ENCODE peak calls at places on chromosomes 2 and 18, in four cellular contexts. E is HCT116, U is tibial nerve, B is stomach. C is an unnamed sample.

GRCh38 chr2:55771612-55772011 is 78.0 kb upstream of the PNPT1 start:
- DNase-seq in U (no peak), E (peak; percentile 16), B (no peak), C (peak; percentile 35)

GRCh38 chr2:208854717-208855116 is 448.1 kb downstream of the PTH2R start:
- DNase-seq in U (no peak), E (no peak), B (no peak), C (no peak)

GRCh38 chr2:102703748-102704147 is 58.1 kb upstream of the TMEM182 start:
- DNase-seq in U (no peak), E (peak; percentile 23), B (no peak), C (no peak)

GRCh38 chr2:147607379-147607778 is 237.4 kb upstream of the ACVR2A start:
- DNase-seq in B (no peak), U (no peak), E (no peak), C (no peak)

GRCh38 chr2:191143791-191144190 is 7.0 kb downstream of the STAT4 start:
- DNase-seq in B (no peak), U (no peak), E (no peak), C (no peak)

GRCh38 chr18:48571619-48572384 is 33.0 kb downstream of the CTIF start:
- DNase-seq in E (no peak), U (no peak), B (no peak), C (no peak)

GRCh38 chr2:174336403-174337336 is 1.9 kb downstream of the SP9 start:
- DNase-seq in E (peak; percentile 48), B (no peak), U (no peak), C (no peak)

GRCh38 chr2:206642075-206643025 is at the start of gene FAM237A:
- DNase-seq in U (no peak), B (no peak), E (peak; percentile 4), C (peak; percentile 6)

GRCh38 chr18:50917021-50917420 is 38.1 kb downstream of the ME2 start:
- DNase-seq in E (no peak), B (no peak), U (no peak), C (no peak)

GRCh38 chr2:20983844-20984243 is 60.0 kb downstream of the APOB start:
- DNase-seq in U (no peak), B (no peak), E (no peak), C (no peak)

DNA sequence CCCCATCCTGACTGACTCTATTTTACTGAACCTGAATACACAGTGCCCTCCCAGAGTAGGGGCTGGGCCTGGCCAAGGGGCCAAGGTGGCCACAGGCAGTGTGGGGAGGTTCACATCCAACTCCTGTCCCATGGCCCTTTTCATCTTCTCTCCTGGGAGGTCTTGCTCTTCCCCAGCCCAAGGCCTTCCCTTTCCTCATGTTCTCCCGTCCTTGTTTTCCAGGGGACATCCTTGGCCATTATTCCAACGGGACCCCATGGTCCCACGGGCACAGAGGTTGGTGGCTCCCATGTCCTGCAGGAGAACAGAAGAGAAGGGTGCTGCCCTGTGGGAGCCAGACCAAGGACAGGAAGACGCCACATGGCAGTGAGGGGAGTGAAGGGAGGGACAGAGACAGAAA is 10.4 kb downstream of the MALL start:
- DNase-seq in B (no peak), U (no peak), E (no peak), C (no peak)
- TF ChIP-seq POLR2A in B (no peak), U (no peak), E (no peak), C (no peak)

GRCh38 chr2:164745012-164745797 is 96.4 kb downstream of the COBLL1 start:
- DNase-seq in B (no peak), U (no peak), E (no peak), C (no peak)
- TF ChIP-seq POLR2A in B (no peak), U (no peak), E (no peak), C (no peak)

GRCh38 chr2:153589586-153589985 is 111.0 kb upstream of the RPRM start:
- DNase-seq in E (no peak), U (no peak), B (no peak), C (no peak)
- TF ChIP-seq POLR2A in E (no peak), U (no peak), B (no peak), C (no peak)

GRCh38 chr2:3545788-3546478 is 12.2 kb downstream of the RNASEH1 start:
- DNase-seq in B (no peak), E (no peak), U (no peak), C (no peak)

GRCh38 chr2:3542107-3542506 is 16.0 kb downstream of the RNASEH1 start:
- DNase-seq in E (no peak), U (no peak), B (no peak), C (no peak)

GRCh38 chr2:3547915-3548314 is 10.2 kb downstream of the RNASEH1 start:
- DNase-seq in B (no peak), U (no peak), E (no peak), C (no peak)

GRCh38 chr2:3539836-3540235 is 18.3 kb downstream of the RNASEH1 start:
- DNase-seq in U (no peak), E (no peak), B (no peak), C (no peak)

GRCh38 chr2:3543023-3543683 is 15.0 kb downstream of the RNASEH1 start:
- DNase-seq in B (no peak), U (no peak), E (no peak), C (no peak)
- TF ChIP-seq POLR2A in B (no peak), U (no peak), E (no peak), C (no peak)

GRCh38 chr2:71690876-71691275 is 237.5 kb downstream of the DYSF start:
- DNase-seq in E (no peak), B (no peak), U (no peak), C (no peak)

GRCh38 chr2:71693286-71694270 is 240.2 kb downstream of the DYSF start:
- DNase-seq in U (no peak), B (no peak), E (no peak), C (no peak)

GRCh38 chr2:71692621-71693277 is 239.4 kb downstream of the DYSF start:
- DNase-seq in E (no peak), U (no peak), B (no peak), C (no peak)

GRCh38 chr2:71690231-71690834 is 237.0 kb downstream of the DYSF start:
- DNase-seq in E (no peak), U (no peak), B (no peak), C (no peak)

GRCh38 chr2:71691747-71692455 is 238.5 kb downstream of the DYSF start:
- DNase-seq in E (no peak), B (no peak), U (no peak), C (no peak)
- TF ChIP-seq POLR2A in E (no peak), B (no peak), U (no peak), C (no peak)

GRCh38 chr2:160415991-160416390 is 77.6 kb downstream of the RBMS1 start:
- DNase-seq in B (no peak), U (no peak), E (no peak), C (no peak)
- TF ChIP-seq POLR2A in B (no peak), U (no peak), E (no peak), C (no peak)

GRCh38 chr2:83081835-83082522 is 1377.1 kb downstream of the SUCLG1 start:
- DNase-seq in U (no peak), B (no peak), E (no peak), C (no peak)
- TF ChIP-seq POLR2A in U (no peak), B (no peak), E (no peak), C (no peak)

DNA sequence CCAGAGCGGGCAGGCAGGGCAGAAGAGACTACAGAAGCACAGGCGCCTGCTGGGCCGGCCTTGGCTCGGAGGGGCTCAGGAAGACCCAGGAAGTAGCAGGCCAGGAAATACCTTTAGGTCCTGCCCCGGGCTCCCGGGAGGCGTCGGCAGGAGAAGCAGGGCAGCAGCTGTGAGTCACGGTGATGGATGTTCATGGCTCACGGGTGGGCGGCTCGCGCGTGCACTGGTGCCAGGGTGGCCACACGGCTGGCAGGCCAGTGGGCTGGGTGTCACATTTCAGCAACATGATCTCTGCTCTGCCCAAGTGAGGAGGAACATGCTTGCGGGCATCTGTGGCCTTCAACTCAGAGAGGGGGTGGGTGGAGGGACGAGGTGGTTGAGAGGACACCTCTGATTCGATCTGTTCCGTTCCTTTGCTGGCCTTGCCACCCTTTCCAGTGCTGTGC is 139.3 kb downstream of the KLHL29 start:
- DNase-seq in B (no peak), U (no peak), E (peak; percentile 19), C (peak; percentile 90)
- TF ChIP-seq POLR2A in B (no peak), U (no peak), E (no peak), C (no peak)

GRCh38 chr18:23136326-23137092 is 1.2 kb downstream of the CABLES1 start:
- DNase-seq in B (peak; percentile 40), U (peak; percentile 42), E (no peak), C (no peak)

GRCh38 chr18:23135679-23136325 is 517 bp downstream of the CABLES1 start:
- DNase-seq in B (peak; percentile 55), E (no peak), U (no peak), C (peak; percentile 55)

GRCh38 chr18:23137093-23137640 is 1.9 kb downstream of the CABLES1 start:
- DNase-seq in B (no peak), U (no peak), E (no peak), C (no peak)

GRCh38 chr18:23133860-23134779 is 1.2 kb upstream of the CABLES1 start:
- DNase-seq in E (peak; percentile 53), B (peak; percentile 75), U (no peak), C (no peak)

DNA sequence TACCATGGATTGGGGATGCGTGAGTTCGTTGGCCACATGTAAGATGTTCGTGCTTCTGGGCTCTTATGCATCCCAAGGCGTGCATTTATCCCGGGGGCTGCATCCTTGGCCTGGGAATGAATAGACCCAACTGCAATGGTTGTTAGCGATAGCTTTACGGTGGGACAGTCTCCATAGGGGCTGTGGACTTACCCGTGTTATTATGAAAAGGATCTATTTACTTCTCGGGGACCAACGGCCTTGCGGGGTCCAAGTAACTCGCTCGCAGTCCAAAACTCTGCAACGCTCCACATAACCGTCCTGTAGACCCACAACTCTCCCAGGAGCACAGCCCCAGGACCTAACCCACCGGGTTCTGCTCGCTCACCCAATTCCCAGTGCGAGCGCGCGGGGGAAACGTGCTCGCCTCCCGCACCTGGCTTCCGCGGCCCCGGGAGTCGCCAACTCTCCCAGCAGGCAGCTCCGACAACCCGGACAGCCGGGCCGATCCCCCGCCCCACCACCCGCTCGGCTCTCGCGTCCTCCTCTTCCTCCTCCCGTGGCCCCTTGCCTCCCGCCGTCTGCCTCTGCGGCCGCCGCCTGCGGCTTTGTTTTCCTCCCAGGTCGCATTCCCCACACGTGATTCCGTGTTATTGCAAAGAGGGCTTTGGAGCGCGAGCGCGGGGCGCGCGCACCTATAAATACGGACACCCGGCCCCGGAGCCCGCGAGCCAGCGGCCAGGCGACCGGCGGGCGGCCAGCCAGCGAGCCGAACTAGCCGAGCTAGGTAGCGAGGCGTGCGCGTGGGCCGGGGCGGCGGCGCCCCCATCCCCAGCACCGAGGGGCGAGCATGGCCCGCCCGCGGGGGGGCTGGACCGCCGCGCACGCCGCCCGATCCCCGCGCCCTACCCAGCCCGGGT is at the start of gene CABLES1:
- DNase-seq in U (peak; percentile 49), B (peak; percentile 82), E (no peak), C (peak; percentile 69)
- TF ChIP-seq POLR2A in U (peak; percentile 45), B (no peak), E (no peak), C (peak; percentile 33)

GRCh38 chr2:112010751-112011150 is 44.3 kb upstream of the TMEM87B start:
- DNase-seq in U (no peak), B (no peak), E (no peak), C (no peak)
- TF ChIP-seq POLR2A in U (no peak), B (no peak), E (no peak), C (no peak)